ENCODE peak calls at places on chromosomes 2 and 18, in six cellular contexts. One of them, this sample, is unnamed.

GRCh38 chr18:49863769-49864615 is 50.7 kb upstream of the ACAA2 start:
- DNase-seq in activated gamma-delta T cell treated with anti-CD3 and anti-CD28 coated beads, Interleukin-2, amount 50 U/mL, for 16 hours: no peak
- DNase-seq in endothelial cell: no peak
- DNase-seq in MCF 10A: no peak
- DNase-seq in CD8-positive, alpha-beta T cell: no peak
- DNase-seq in activated CD8-positive, alpha-beta memory T cell treated with anti-CD3 and anti-CD28 coated beads, Interleukin-2, amount 50 U/mL, for 48 hours: no peak
- DNase-seq in this sample: no peak

GRCh38 chr2:70890469-70891065 is 45.1 kb upstream of the ATP6V1B1 start:
- DNase-seq in activated gamma-delta T cell treated with anti-CD3 and anti-CD28 coated beads, Interleukin-2, amount 50 U/mL, for 16 hours: no peak
- DNase-seq in endothelial cell: no peak
- DNase-seq in MCF 10A: no peak
- DNase-seq in CD8-positive, alpha-beta T cell: no peak
- DNase-seq in activated CD8-positive, alpha-beta memory T cell treated with anti-CD3 and anti-CD28 coated beads, Interleukin-2, amount 50 U/mL, for 48 hours: no peak
- DNase-seq in this sample: no peak

GRCh38 chr2:39437522-39438296 is 624 bp upstream of the MAP4K3 start:
- DNase-seq in activated gamma-delta T cell treated with anti-CD3 and anti-CD28 coated beads, Interleukin-2, amount 50 U/mL, for 16 hours: peak; percentile 3
- DNase-seq in endothelial cell: no peak
- DNase-seq in MCF 10A: peak; percentile 72
- DNase-seq in CD8-positive, alpha-beta T cell: peak; percentile 53
- DNase-seq in activated CD8-positive, alpha-beta memory T cell treated with anti-CD3 and anti-CD28 coated beads, Interleukin-2, amount 50 U/mL, for 48 hours: peak; percentile 73
- DNase-seq in this sample: peak; percentile 32

GRCh38 chr2:195898505-195898904 is 170.1 kb downstream of the DNAH7 start:
- DNase-seq in activated gamma-delta T cell treated with anti-CD3 and anti-CD28 coated beads, Interleukin-2, amount 50 U/mL, for 16 hours: no peak
- DNase-seq in endothelial cell: no peak
- DNase-seq in MCF 10A: peak; percentile 78
- DNase-seq in CD8-positive, alpha-beta T cell: no peak
- DNase-seq in activated CD8-positive, alpha-beta memory T cell treated with anti-CD3 and anti-CD28 coated beads, Interleukin-2, amount 50 U/mL, for 48 hours: no peak
- DNase-seq in this sample: no peak

GRCh38 chr18:63511285-63511684 is 30.9 kb upstream of the SERPINB12 start:
- DNase-seq in activated gamma-delta T cell treated with anti-CD3 and anti-CD28 coated beads, Interleukin-2, amount 50 U/mL, for 16 hours: no peak
- DNase-seq in endothelial cell: peak; percentile 65
- DNase-seq in MCF 10A: peak; percentile 75
- DNase-seq in CD8-positive, alpha-beta T cell: no peak
- DNase-seq in activated CD8-positive, alpha-beta memory T cell treated with anti-CD3 and anti-CD28 coated beads, Interleukin-2, amount 50 U/mL, for 48 hours: no peak
- DNase-seq in this sample: no peak

GRCh38 chr2:98390571-98391476 is 44.6 kb downstream of the CNGA3 start:
- DNase-seq in activated gamma-delta T cell treated with anti-CD3 and anti-CD28 coated beads, Interleukin-2, amount 50 U/mL, for 16 hours: no peak
- DNase-seq in endothelial cell: no peak
- DNase-seq in MCF 10A: no peak
- DNase-seq in CD8-positive, alpha-beta T cell: no peak
- DNase-seq in activated CD8-positive, alpha-beta memory T cell treated with anti-CD3 and anti-CD28 coated beads, Interleukin-2, amount 50 U/mL, for 48 hours: peak; percentile 43
- DNase-seq in this sample: no peak

GRCh38 chr2:88885275-88885674 is 193.8 kb downstream of the RPIA start:
- DNase-seq in activated gamma-delta T cell treated with anti-CD3 and anti-CD28 coated beads, Interleukin-2, amount 50 U/mL, for 16 hours: no peak
- DNase-seq in endothelial cell: no peak
- DNase-seq in MCF 10A: no peak
- DNase-seq in CD8-positive, alpha-beta T cell: no peak
- DNase-seq in activated CD8-positive, alpha-beta memory T cell treated with anti-CD3 and anti-CD28 coated beads, Interleukin-2, amount 50 U/mL, for 48 hours: no peak
- DNase-seq in this sample: no peak

GRCh38 chr2:127546797-127547196 is 11.3 kb downstream of the MYO7B start:
- DNase-seq in activated gamma-delta T cell treated with anti-CD3 and anti-CD28 coated beads, Interleukin-2, amount 50 U/mL, for 16 hours: no peak
- DNase-seq in endothelial cell: no peak
- DNase-seq in MCF 10A: no peak
- DNase-seq in CD8-positive, alpha-beta T cell: no peak
- DNase-seq in activated CD8-positive, alpha-beta memory T cell treated with anti-CD3 and anti-CD28 coated beads, Interleukin-2, amount 50 U/mL, for 48 hours: no peak
- DNase-seq in this sample: no peak

GRCh38 chr2:237977380-237977779 is 10.6 kb downstream of the UBE2F start:
- DNase-seq in activated gamma-delta T cell treated with anti-CD3 and anti-CD28 coated beads, Interleukin-2, amount 50 U/mL, for 16 hours: no peak
- DNase-seq in endothelial cell: no peak
- DNase-seq in MCF 10A: no peak
- DNase-seq in CD8-positive, alpha-beta T cell: no peak
- DNase-seq in activated CD8-positive, alpha-beta memory T cell treated with anti-CD3 and anti-CD28 coated beads, Interleukin-2, amount 50 U/mL, for 48 hours: peak; percentile 47
- DNase-seq in this sample: no peak

GRCh38 chr18:9738266-9738969 is 30.3 kb downstream of the RAB31 start:
- DNase-seq in activated gamma-delta T cell treated with anti-CD3 and anti-CD28 coated beads, Interleukin-2, amount 50 U/mL, for 16 hours: no peak
- DNase-seq in endothelial cell: no peak
- DNase-seq in MCF 10A: no peak
- DNase-seq in CD8-positive, alpha-beta T cell: no peak
- DNase-seq in activated CD8-positive, alpha-beta memory T cell treated with anti-CD3 and anti-CD28 coated beads, Interleukin-2, amount 50 U/mL, for 48 hours: no peak
- DNase-seq in this sample: no peak

GRCh38 chr18:53458944-53459580 is 765.4 kb downstream of the MBD2 start:
- DNase-seq in activated gamma-delta T cell treated with anti-CD3 and anti-CD28 coated beads, Interleukin-2, amount 50 U/mL, for 16 hours: no peak
- DNase-seq in endothelial cell: peak; percentile 17
- DNase-seq in MCF 10A: peak; percentile 19
- DNase-seq in CD8-positive, alpha-beta T cell: no peak
- DNase-seq in activated CD8-positive, alpha-beta memory T cell treated with anti-CD3 and anti-CD28 coated beads, Interleukin-2, amount 50 U/mL, for 48 hours: no peak
- DNase-seq in this sample: no peak

GRCh38 chr2:101199153-101199810 is 48.1 kb upstream of the TBC1D8 start:
- DNase-seq in activated gamma-delta T cell treated with anti-CD3 and anti-CD28 coated beads, Interleukin-2, amount 50 U/mL, for 16 hours: no peak
- DNase-seq in endothelial cell: no peak
- DNase-seq in MCF 10A: peak; percentile 22
- DNase-seq in CD8-positive, alpha-beta T cell: no peak
- DNase-seq in activated CD8-positive, alpha-beta memory T cell treated with anti-CD3 and anti-CD28 coated beads, Interleukin-2, amount 50 U/mL, for 48 hours: no peak
- DNase-seq in this sample: no peak

GRCh38 chr2:30149513-30149912 is 2.7 kb downstream of the YPEL5 start:
- DNase-seq in activated gamma-delta T cell treated with anti-CD3 and anti-CD28 coated beads, Interleukin-2, amount 50 U/mL, for 16 hours: no peak
- DNase-seq in endothelial cell: peak; percentile 18
- DNase-seq in MCF 10A: peak; percentile 25
- DNase-seq in CD8-positive, alpha-beta T cell: no peak
- DNase-seq in activated CD8-positive, alpha-beta memory T cell treated with anti-CD3 and anti-CD28 coated beads, Interleukin-2, amount 50 U/mL, for 48 hours: no peak
- DNase-seq in this sample: no peak

GRCh38 chr2:69585855-69586560 is 57.5 kb downstream of the AAK1 start:
- DNase-seq in activated gamma-delta T cell treated with anti-CD3 and anti-CD28 coated beads, Interleukin-2, amount 50 U/mL, for 16 hours: no peak
- DNase-seq in endothelial cell: no peak
- DNase-seq in MCF 10A: no peak
- DNase-seq in CD8-positive, alpha-beta T cell: peak; percentile 30
- DNase-seq in activated CD8-positive, alpha-beta memory T cell treated with anti-CD3 and anti-CD28 coated beads, Interleukin-2, amount 50 U/mL, for 48 hours: no peak
- DNase-seq in this sample: no peak

GRCh38 chr18:74982946-74983635 is 225.8 kb downstream of the PTGR3 start:
- DNase-seq in activated gamma-delta T cell treated with anti-CD3 and anti-CD28 coated beads, Interleukin-2, amount 50 U/mL, for 16 hours: no peak
- DNase-seq in endothelial cell: no peak
- DNase-seq in MCF 10A: no peak
- DNase-seq in CD8-positive, alpha-beta T cell: no peak
- DNase-seq in activated CD8-positive, alpha-beta memory T cell treated with anti-CD3 and anti-CD28 coated beads, Interleukin-2, amount 50 U/mL, for 48 hours: no peak
- DNase-seq in this sample: no peak

GRCh38 chr2:181977661-181978350 is 7.8 kb upstream of the PPP1R1C start:
- DNase-seq in activated gamma-delta T cell treated with anti-CD3 and anti-CD28 coated beads, Interleukin-2, amount 50 U/mL, for 16 hours: no peak
- DNase-seq in endothelial cell: no peak
- DNase-seq in MCF 10A: peak; percentile 86
- DNase-seq in CD8-positive, alpha-beta T cell: no peak
- DNase-seq in activated CD8-positive, alpha-beta memory T cell treated with anti-CD3 and anti-CD28 coated beads, Interleukin-2, amount 50 U/mL, for 48 hours: peak; percentile 55
- DNase-seq in this sample: no peak

GRCh38 chr2:197191177-197191947 is 119.2 kb downstream of the ANKRD44 start:
- DNase-seq in activated gamma-delta T cell treated with anti-CD3 and anti-CD28 coated beads, Interleukin-2, amount 50 U/mL, for 16 hours: no peak
- DNase-seq in endothelial cell: no peak
- DNase-seq in MCF 10A: peak; percentile 61
- DNase-seq in CD8-positive, alpha-beta T cell: no peak
- DNase-seq in activated CD8-positive, alpha-beta memory T cell treated with anti-CD3 and anti-CD28 coated beads, Interleukin-2, amount 50 U/mL, for 48 hours: no peak
- DNase-seq in this sample: no peak

GRCh38 chr2:236917164-236917563 is 168.5 kb upstream of the COPS8 start:
- DNase-seq in activated gamma-delta T cell treated with anti-CD3 and anti-CD28 coated beads, Interleukin-2, amount 50 U/mL, for 16 hours: no peak
- DNase-seq in endothelial cell: no peak
- DNase-seq in MCF 10A: no peak
- DNase-seq in CD8-positive, alpha-beta T cell: no peak
- DNase-seq in activated CD8-positive, alpha-beta memory T cell treated with anti-CD3 and anti-CD28 coated beads, Interleukin-2, amount 50 U/mL, for 48 hours: no peak
- DNase-seq in this sample: no peak

GRCh38 chr2:20625920-20626697 is 24.8 kb downstream of the HS1BP3 start:
- DNase-seq in activated gamma-delta T cell treated with anti-CD3 and anti-CD28 coated beads, Interleukin-2, amount 50 U/mL, for 16 hours: no peak
- DNase-seq in endothelial cell: no peak
- DNase-seq in MCF 10A: no peak
- DNase-seq in CD8-positive, alpha-beta T cell: no peak
- DNase-seq in activated CD8-positive, alpha-beta memory T cell treated with anti-CD3 and anti-CD28 coated beads, Interleukin-2, amount 50 U/mL, for 48 hours: no peak
- DNase-seq in this sample: no peak

GRCh38 chr2:100427627-100428258 is 10.3 kb upstream of the CHST10 start:
- DNase-seq in activated gamma-delta T cell treated with anti-CD3 and anti-CD28 coated beads, Interleukin-2, amount 50 U/mL, for 16 hours: peak; percentile 55
- DNase-seq in endothelial cell: peak; percentile 57
- DNase-seq in MCF 10A: peak; percentile 69
- DNase-seq in CD8-positive, alpha-beta T cell: peak; percentile 70
- DNase-seq in activated CD8-positive, alpha-beta memory T cell treated with anti-CD3 and anti-CD28 coated beads, Interleukin-2, amount 50 U/mL, for 48 hours: peak; percentile 79
- DNase-seq in this sample: peak; percentile 46

GRCh38 chr2:207279520-207279919 is 113.8 kb upstream of the KLF7 start:
- DNase-seq in activated gamma-delta T cell treated with anti-CD3 and anti-CD28 coated beads, Interleukin-2, amount 50 U/mL, for 16 hours: no peak
- DNase-seq in endothelial cell: no peak
- DNase-seq in MCF 10A: no peak
- DNase-seq in CD8-positive, alpha-beta T cell: no peak
- DNase-seq in activated CD8-positive, alpha-beta memory T cell treated with anti-CD3 and anti-CD28 coated beads, Interleukin-2, amount 50 U/mL, for 48 hours: no peak
- DNase-seq in this sample: no peak

GRCh38 chr2:118889995-118890394 is 42.5 kb upstream of the EN1 start:
- DNase-seq in activated gamma-delta T cell treated with anti-CD3 and anti-CD28 coated beads, Interleukin-2, amount 50 U/mL, for 16 hours: no peak
- DNase-seq in endothelial cell: no peak
- DNase-seq in MCF 10A: no peak
- DNase-seq in CD8-positive, alpha-beta T cell: no peak
- DNase-seq in activated CD8-positive, alpha-beta memory T cell treated with anti-CD3 and anti-CD28 coated beads, Interleukin-2, amount 50 U/mL, for 48 hours: no peak
- DNase-seq in this sample: no peak

GRCh38 chr2:37670378-37671012 is 947 bp downstream of the CDC42EP3 start:
- DNase-seq in activated gamma-delta T cell treated with anti-CD3 and anti-CD28 coated beads, Interleukin-2, amount 50 U/mL, for 16 hours: no peak
- DNase-seq in endothelial cell: no peak
- DNase-seq in MCF 10A: no peak
- DNase-seq in CD8-positive, alpha-beta T cell: no peak
- DNase-seq in activated CD8-positive, alpha-beta memory T cell treated with anti-CD3 and anti-CD28 coated beads, Interleukin-2, amount 50 U/mL, for 48 hours: no peak
- DNase-seq in this sample: no peak

GRCh38 chr18:67710639-67711038 is 194.1 kb upstream of the DSEL start:
- DNase-seq in activated gamma-delta T cell treated with anti-CD3 and anti-CD28 coated beads, Interleukin-2, amount 50 U/mL, for 16 hours: no peak
- DNase-seq in endothelial cell: peak; percentile 23
- DNase-seq in MCF 10A: peak; percentile 14
- DNase-seq in CD8-positive, alpha-beta T cell: no peak
- DNase-seq in activated CD8-positive, alpha-beta memory T cell treated with anti-CD3 and anti-CD28 coated beads, Interleukin-2, amount 50 U/mL, for 48 hours: no peak
- DNase-seq in this sample: no peak

GRCh38 chr2:238077292-238077691 is 16.5 kb downstream of the SCLY start:
- DNase-seq in activated gamma-delta T cell treated with anti-CD3 and anti-CD28 coated beads, Interleukin-2, amount 50 U/mL, for 16 hours: no peak
- DNase-seq in endothelial cell: no peak
- DNase-seq in MCF 10A: peak; percentile 86
- DNase-seq in CD8-positive, alpha-beta T cell: no peak
- DNase-seq in activated CD8-positive, alpha-beta memory T cell treated with anti-CD3 and anti-CD28 coated beads, Interleukin-2, amount 50 U/mL, for 48 hours: no peak
- DNase-seq in this sample: no peak

GRCh38 chr2:10771786-10772185 is 40.8 kb downstream of the PDIA6 start:
- DNase-seq in activated gamma-delta T cell treated with anti-CD3 and anti-CD28 coated beads, Interleukin-2, amount 50 U/mL, for 16 hours: no peak
- DNase-seq in endothelial cell: no peak
- DNase-seq in MCF 10A: no peak
- DNase-seq in CD8-positive, alpha-beta T cell: no peak
- DNase-seq in activated CD8-positive, alpha-beta memory T cell treated with anti-CD3 and anti-CD28 coated beads, Interleukin-2, amount 50 U/mL, for 48 hours: no peak
- DNase-seq in this sample: no peak

GRCh38 chr2:146123256-146123655 is 1603.3 kb upstream of the ZEB2 start:
- DNase-seq in activated gamma-delta T cell treated with anti-CD3 and anti-CD28 coated beads, Interleukin-2, amount 50 U/mL, for 16 hours: no peak
- DNase-seq in endothelial cell: no peak
- DNase-seq in MCF 10A: no peak
- DNase-seq in CD8-positive, alpha-beta T cell: no peak
- DNase-seq in activated CD8-positive, alpha-beta memory T cell treated with anti-CD3 and anti-CD28 coated beads, Interleukin-2, amount 50 U/mL, for 48 hours: no peak
- DNase-seq in this sample: no peak

GRCh38 chr2:2701176-2701781 is 370.2 kb upstream of the MYT1L start:
- DNase-seq in activated gamma-delta T cell treated with anti-CD3 and anti-CD28 coated beads, Interleukin-2, amount 50 U/mL, for 16 hours: no peak
- DNase-seq in endothelial cell: no peak
- DNase-seq in MCF 10A: no peak
- DNase-seq in CD8-positive, alpha-beta T cell: no peak
- DNase-seq in activated CD8-positive, alpha-beta memory T cell treated with anti-CD3 and anti-CD28 coated beads, Interleukin-2, amount 50 U/mL, for 48 hours: no peak
- DNase-seq in this sample: no peak

GRCh38 chr2:176109955-176110345 is 2.9 kb downstream of the HOXD11 start:
- DNase-seq in activated gamma-delta T cell treated with anti-CD3 and anti-CD28 coated beads, Interleukin-2, amount 50 U/mL, for 16 hours: no peak
- DNase-seq in endothelial cell: no peak
- DNase-seq in MCF 10A: no peak
- DNase-seq in CD8-positive, alpha-beta T cell: no peak
- DNase-seq in activated CD8-positive, alpha-beta memory T cell treated with anti-CD3 and anti-CD28 coated beads, Interleukin-2, amount 50 U/mL, for 48 hours: no peak
- DNase-seq in this sample: no peak

GRCh38 chr2:241659150-241659739 is 21.8 kb downstream of the ATG4B start:
- DNase-seq in activated gamma-delta T cell treated with anti-CD3 and anti-CD28 coated beads, Interleukin-2, amount 50 U/mL, for 16 hours: no peak
- DNase-seq in endothelial cell: peak; percentile 56
- DNase-seq in MCF 10A: peak; percentile 40
- DNase-seq in CD8-positive, alpha-beta T cell: peak; percentile 44
- DNase-seq in activated CD8-positive, alpha-beta memory T cell treated with anti-CD3 and anti-CD28 coated beads, Interleukin-2, amount 50 U/mL, for 48 hours: no peak
- DNase-seq in this sample: no peak

GRCh38 chr2:159982270-159982669 is 80.1 kb downstream of the PLA2R1 start:
- DNase-seq in activated gamma-delta T cell treated with anti-CD3 and anti-CD28 coated beads, Interleukin-2, amount 50 U/mL, for 16 hours: no peak
- DNase-seq in endothelial cell: no peak
- DNase-seq in MCF 10A: peak; percentile 93
- DNase-seq in CD8-positive, alpha-beta T cell: no peak
- DNase-seq in activated CD8-positive, alpha-beta memory T cell treated with anti-CD3 and anti-CD28 coated beads, Interleukin-2, amount 50 U/mL, for 48 hours: no peak
- DNase-seq in this sample: no peak

GRCh38 chr18:35525795-35526475 is 28.2 kb upstream of the INO80C start:
- DNase-seq in activated gamma-delta T cell treated with anti-CD3 and anti-CD28 coated beads, Interleukin-2, amount 50 U/mL, for 16 hours: peak; percentile 4
- DNase-seq in endothelial cell: no peak
- DNase-seq in MCF 10A: no peak
- DNase-seq in CD8-positive, alpha-beta T cell: no peak
- DNase-seq in activated CD8-positive, alpha-beta memory T cell treated with anti-CD3 and anti-CD28 coated beads, Interleukin-2, amount 50 U/mL, for 48 hours: no peak
- DNase-seq in this sample: no peak

GRCh38 chr2:191696001-191696400 is 18.1 kb downstream of the NABP1 start:
- DNase-seq in activated gamma-delta T cell treated with anti-CD3 and anti-CD28 coated beads, Interleukin-2, amount 50 U/mL, for 16 hours: no peak
- DNase-seq in endothelial cell: no peak
- DNase-seq in MCF 10A: peak; percentile 72
- DNase-seq in CD8-positive, alpha-beta T cell: no peak
- DNase-seq in activated CD8-positive, alpha-beta memory T cell treated with anti-CD3 and anti-CD28 coated beads, Interleukin-2, amount 50 U/mL, for 48 hours: no peak
- DNase-seq in this sample: no peak

GRCh38 chr18:26421931-26422330 is 126.4 kb downstream of the KCTD1 start:
- DNase-seq in activated gamma-delta T cell treated with anti-CD3 and anti-CD28 coated beads, Interleukin-2, amount 50 U/mL, for 16 hours: no peak
- DNase-seq in endothelial cell: no peak
- DNase-seq in MCF 10A: no peak
- DNase-seq in CD8-positive, alpha-beta T cell: no peak
- DNase-seq in activated CD8-positive, alpha-beta memory T cell treated with anti-CD3 and anti-CD28 coated beads, Interleukin-2, amount 50 U/mL, for 48 hours: no peak
- DNase-seq in this sample: no peak

GRCh38 chr2:217593732-217594131 is 409.1 kb downstream of the TNS1 start:
- DNase-seq in activated gamma-delta T cell treated with anti-CD3 and anti-CD28 coated beads, Interleukin-2, amount 50 U/mL, for 16 hours: no peak
- DNase-seq in endothelial cell: no peak
- DNase-seq in MCF 10A: no peak
- DNase-seq in CD8-positive, alpha-beta T cell: no peak
- DNase-seq in activated CD8-positive, alpha-beta memory T cell treated with anti-CD3 and anti-CD28 coated beads, Interleukin-2, amount 50 U/mL, for 48 hours: no peak
- DNase-seq in this sample: no peak

GRCh38 chr18:48531979-48532378 is 6.9 kb upstream of the CTIF start:
- DNase-seq in activated gamma-delta T cell treated with anti-CD3 and anti-CD28 coated beads, Interleukin-2, amount 50 U/mL, for 16 hours: no peak
- DNase-seq in endothelial cell: no peak
- DNase-seq in MCF 10A: no peak
- DNase-seq in CD8-positive, alpha-beta T cell: no peak
- DNase-seq in activated CD8-positive, alpha-beta memory T cell treated with anti-CD3 and anti-CD28 coated beads, Interleukin-2, amount 50 U/mL, for 48 hours: no peak
- DNase-seq in this sample: no peak

GRCh38 chr18:46567196-46567595 is 89.8 kb downstream of the LOXHD1 start:
- DNase-seq in activated gamma-delta T cell treated with anti-CD3 and anti-CD28 coated beads, Interleukin-2, amount 50 U/mL, for 16 hours: no peak
- DNase-seq in endothelial cell: no peak
- DNase-seq in MCF 10A: no peak
- DNase-seq in CD8-positive, alpha-beta T cell: no peak
- DNase-seq in activated CD8-positive, alpha-beta memory T cell treated with anti-CD3 and anti-CD28 coated beads, Interleukin-2, amount 50 U/mL, for 48 hours: no peak
- DNase-seq in this sample: no peak